ENCODE peak calls at places on chromosome 5, in ten cellular contexts. B is lower leg skin; W is endothelial cell of umbilical vein; L is CD14-positive monocyte; E is CD8-positive, alpha-beta T cell; M is WERI-Rb-1; Y is brain microvascular endothelial cell; H is spleen; K is ovary; T is cardiac fibroblast. D is an unnamed sample.

GRCh38 chr5:164824671-164825070 is 1319.3 kb downstream of the MAT2B start:
- DNase-seq in T (no peak), Y (no peak), L (no peak), H (no peak), K (no peak), W (no peak), B (no peak), M (no peak), E (no peak), D (no peak)

GRCh38 chr5:60488466-60489130 is 211.4 kb downstream of the DEPDC1B start:
- DNase-seq in T (no peak), K (no peak), W (no peak), E (no peak), L (no peak), M (no peak), Y (no peak), H (no peak), B (no peak), D (no peak)

GRCh38 chr5:132889501-132889900 is 16.0 kb downstream of the LEAP2 start:
- DNase-seq in T (no peak), M (no peak), Y (no peak), E (no peak), K (no peak), B (no peak), W (no peak), L (no peak), H (no peak), D (no peak)

GRCh38 chr5:14481299-14481799 is 100.2 kb upstream of the OTULINL start:
- DNase-seq in W (no peak), T (no peak), M (no peak), Y (no peak), K (no peak), L (no peak), E (no peak), H (no peak), B (no peak), D (no peak)

GRCh38 chr5:33530183-33530962 is 89.6 kb downstream of the TARS1 start:
- DNase-seq in L (no peak), M (no peak), B (no peak), E (no peak), H (no peak), K (no peak), T (no peak), Y (no peak), W (no peak), D (no peak)

GRCh38 chr5:122182491-122182921 is 53.2 kb downstream of the ZNF474 start:
- DNase-seq in T (peak; percentile 93), K (peak; percentile 28), W (peak; percentile 93), L (no peak), B (peak; percentile 86), H (no peak), E (no peak), Y (peak; percentile 89), M (peak; percentile 29), D (no peak)

GRCh38 chr5:53191766-53192165 is 82.2 kb upstream of the MOCS2 start:
- DNase-seq in T (peak; percentile 9), Y (no peak), L (no peak), E (no peak), M (no peak), B (no peak), W (no peak), K (no peak), H (no peak), D (no peak)

GRCh38 chr5:128254789-128255188 is 171.2 kb downstream of the SLC12A2 start:
- DNase-seq in M (no peak), L (no peak), E (no peak), H (no peak), Y (peak; percentile 35), W (peak; percentile 36), K (no peak), T (peak; percentile 74), B (no peak), D (no peak)

GRCh38 chr5:56581426-56581825 is 233.9 kb upstream of the MAP3K1 start:
- DNase-seq in L (no peak), K (no peak), Y (no peak), B (no peak), H (no peak), M (no peak), T (no peak), W (peak; percentile 69), E (no peak), D (no peak)

GRCh38 chr5:87411586-87412416 is 929 bp downstream of the CCNH start:
- DNase-seq in T (peak; percentile 44), B (no peak), W (peak; percentile 71), E (peak; percentile 27), M (no peak), Y (no peak), K (peak; percentile 26), H (no peak), L (peak; percentile 43), D (peak; percentile 37)

GRCh38 chr5:180649297-180650039 is at the start of gene FLT4:
- DNase-seq in B (peak; percentile 73), T (no peak), E (no peak), K (no peak), W (no peak), L (no peak), Y (no peak), M (no peak), H (no peak), D (no peak)

GRCh38 chr5:137114529-137114928 is 384.6 kb downstream of the SPOCK1 start:
- DNase-seq in E (no peak), L (no peak), T (peak; percentile 54), W (peak; percentile 69), B (no peak), K (no peak), H (no peak), Y (no peak), M (no peak), D (no peak)

GRCh38 chr5:146758898-146759297 is 119.7 kb downstream of the PPP2R2B start:
- DNase-seq in Y (no peak), B (no peak), E (no peak), H (no peak), T (no peak), K (no peak), M (no peak), L (no peak), W (no peak), D (no peak)

GRCh38 chr5:103098993-103099392 is 20.9 kb downstream of the GIN1 start:
- DNase-seq in E (no peak), B (no peak), Y (no peak), L (no peak), M (no peak), W (no peak), K (no peak), T (peak; percentile 6), H (no peak), D (no peak)

GRCh38 chr5:108521011-108521700 is 139.3 kb upstream of the FBXL17 start:
- DNase-seq in Y (no peak), T (no peak), K (no peak), M (no peak), H (no peak), B (no peak), W (peak; percentile 2), E (no peak), L (no peak), D (no peak)

GRCh38 chr5:56075361-56075760 is 80.6 kb upstream of the IL6ST start:
- DNase-seq in W (peak; percentile 66), Y (no peak), K (no peak), T (peak; percentile 57), M (no peak), E (no peak), B (peak; percentile 90), L (no peak), H (no peak), D (no peak)

GRCh38 chr5:93571111-93571977 is 9.7 kb downstream of the NR2F1-AS1 start:
- DNase-seq in H (no peak), K (no peak), B (no peak), M (no peak), T (no peak), E (no peak), W (no peak), L (no peak), Y (no peak), D (no peak)

GRCh38 chr5:177412603-177413233 is 3.4 kb upstream of the F12 start:
- DNase-seq in T (no peak), L (no peak), M (no peak), W (no peak), H (no peak), E (no peak), Y (no peak), B (no peak), K (no peak), D (no peak)

DNA sequence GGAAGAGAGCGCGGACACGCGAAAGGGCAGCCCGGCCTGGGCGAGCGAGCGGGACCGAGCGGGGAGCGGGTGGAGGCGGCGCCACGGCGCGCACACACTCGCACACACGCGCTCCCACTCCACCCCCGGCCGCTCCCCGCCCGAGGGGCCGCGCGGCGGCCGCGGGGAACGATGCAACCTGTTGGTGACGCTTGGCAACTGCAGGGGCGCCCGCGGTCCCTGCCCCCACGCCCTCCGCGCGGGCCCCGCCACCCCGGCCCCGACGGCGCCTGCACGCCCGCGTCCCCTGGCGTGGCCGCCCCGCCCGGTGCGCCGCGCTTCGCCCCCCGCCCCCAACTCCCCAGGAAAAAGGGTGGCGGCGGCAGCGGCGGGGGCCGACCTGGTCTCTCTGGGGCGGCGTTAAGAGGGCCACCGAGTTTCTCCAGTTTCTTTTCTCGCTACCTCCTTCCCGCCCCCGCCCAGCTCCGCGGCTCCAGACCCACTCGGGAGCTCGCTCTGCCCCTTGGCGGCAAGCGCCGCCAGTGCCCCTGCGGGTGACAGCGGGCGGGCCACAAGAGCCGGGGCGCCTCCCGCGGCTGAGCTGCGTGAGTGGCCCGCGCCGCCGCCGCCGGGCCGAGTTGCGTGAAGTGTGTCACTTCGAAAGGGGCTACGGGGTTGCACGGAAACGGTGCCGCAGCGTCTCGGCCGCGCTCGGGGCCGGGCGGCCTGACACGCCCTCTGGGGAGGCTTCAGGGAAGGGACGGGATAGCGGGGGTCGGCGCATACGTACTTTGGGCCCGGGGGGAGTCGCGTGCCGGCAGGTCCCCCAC is at the start of gene NR3C1:
- DNase-seq in E (peak; percentile 85), L (peak; percentile 85), K (peak; percentile 86), W (peak; percentile 78), Y (peak; percentile 72), M (peak; percentile 72), H (peak; percentile 99), T (peak; percentile 86), B (peak; percentile 97), D (peak; percentile 80)
- TF ChIP-seq CTCF in E (peak; percentile 65), L (peak; percentile 64), K (peak; percentile 46), W (peak; percentile 16), Y (peak; percentile 45), M (peak; percentile 64), H (peak; percentile 86), T (peak; percentile 42), B (no peak), D (peak; percentile 52)

GRCh38 chr5:139402561-139403158 is 1.2 kb downstream of the SPATA24 start:
- DNase-seq in K (no peak), E (no peak), W (no peak), H (no peak), Y (no peak), L (no peak), M (peak; percentile 50), B (no peak), T (peak; percentile 44), D (no peak)
- TF ChIP-seq CTCF in K (no peak), E (no peak), W (peak; percentile 32), H (peak; percentile 49), Y (peak; percentile 61), L (peak; percentile 47), M (peak; percentile 67), B (no peak), T (peak; percentile 51), D (no peak)

GRCh38 chr5:179404321-179405053 is 59.2 kb upstream of the ADAMTS2 start:
- DNase-seq in M (peak; percentile 20), K (no peak), H (no peak), T (peak; percentile 56), L (no peak), E (no peak), W (no peak), B (peak; percentile 69), Y (peak; percentile 32), D (no peak)
- TF ChIP-seq CTCF in M (peak; percentile 67), K (no peak), H (peak; percentile 29), T (peak; percentile 72), L (no peak), E (no peak), W (no peak), B (no peak), Y (peak; percentile 54), D (no peak)

GRCh38 chr5:2783223-2783622 is 31.7 kb upstream of the IRX2 start:
- DNase-seq in T (no peak), W (no peak), M (no peak), L (no peak), B (no peak), K (no peak), H (no peak), E (no peak), Y (no peak), D (no peak)
- TF ChIP-seq CTCF in T (peak; percentile 18), W (no peak), M (peak; percentile 57), L (no peak), B (no peak), K (no peak), H (no peak), E (no peak), Y (no peak), D (no peak)

D was measured in mesothelial cell of epicardium.